ENCODE peak calls at places on chromosomes 11 and 22, in four cellular contexts. D is SK-N-SH, Q is esophagus muscularis mucosa, G is A549. H is an unnamed sample.

GRCh38 chr22:46004105-46004866 is 27.3 kb upstream of the WNT7B start:
- DNase-seq in D (no peak), Q (no peak), G (no peak), H (no peak)

GRCh38 chr22:36853407-36854099 is 7.3 kb upstream of the NCF4 start:
- DNase-seq in G (peak; percentile 22), D (peak; percentile 70), Q (no peak), H (peak; percentile 76)

GRCh38 chr11:45262900-45263299 is 23.2 kb downstream of the SYT13 start:
- DNase-seq in D (no peak), Q (no peak), G (no peak), H (peak; percentile 36)

GRCh38 chr11:58813693-58814092 is 30.8 kb downstream of the GLYATL2 start:
- DNase-seq in G (no peak), Q (no peak), D (no peak), H (no peak)

GRCh38 chr11:12175694-12176241 is 65.4 kb downstream of the MICAL2 start:
- DNase-seq in D (no peak), Q (no peak), G (peak; percentile 66), H (no peak)

GRCh38 chr11:45886816-45887520 is 1.5 kb downstream of the MAPK8IP1 start:
- DNase-seq in D (no peak), Q (no peak), G (no peak), H (no peak)

GRCh38 chr22:44486538-44486937 is 11.5 kb downstream of the RTL6 start:
- DNase-seq in Q (no peak), D (no peak), G (peak; percentile 30), H (no peak)

GRCh38 chr11:45045692-45046471 is 95.2 kb upstream of the TP53I11 start:
- DNase-seq in D (no peak), Q (no peak), G (peak; percentile 69), H (peak; percentile 28)

GRCh38 chr11:8253566-8253965 is 10.1 kb downstream of the LMO1 start:
- DNase-seq in G (no peak), Q (no peak), D (no peak), H (no peak)

GRCh38 chr11:123568367-123568870 is 86.0 kb downstream of the SCN3B start:
- DNase-seq in G (no peak), D (no peak), Q (no peak), H (no peak)

GRCh38 chr11:111419641-111420327 is 40.7 kb upstream of the POU2AF1 start:
- DNase-seq in D (no peak), Q (no peak), G (no peak), H (no peak)

GRCh38 chr11:126969865-126970479 is 30.6 kb downstream of the KIRREL3 start:
- DNase-seq in Q (no peak), G (no peak), D (peak; percentile 40), H (no peak)

GRCh38 chr11:45477588-45477987 is 187.8 kb downstream of the CHST1 start:
- DNase-seq in D (no peak), G (no peak), Q (no peak), H (no peak)

GRCh38 chr11:120108154-120108784 is 29.6 kb downstream of the TRIM29 start:
- DNase-seq in G (peak; percentile 84), D (peak; percentile 95), Q (no peak), H (peak; percentile 75)

GRCh38 chr11:6817668-6818067 is 18.2 kb upstream of the OR6A2 start:
- DNase-seq in Q (no peak), D (no peak), G (no peak), H (no peak)

GRCh38 chr22:26887456-26887855 is 230.1 kb downstream of the MIAT start:
- DNase-seq in D (no peak), Q (peak; percentile 70), G (no peak), H (no peak)

GRCh38 chr22:46079093-46079860 is 71.0 kb upstream of the PPARA start:
- DNase-seq in Q (no peak), D (no peak), G (no peak), H (peak; percentile 7)

GRCh38 chr22:24432059-24432853 is 4.9 kb downstream of the ADORA2A start:
- DNase-seq in D (peak; percentile 67), G (no peak), Q (no peak), H (peak; percentile 71)

GRCh38 chr11:75663808-75664207 is 5.0 kb downstream of the MAP6 start:
- DNase-seq in G (no peak), D (no peak), Q (no peak), H (no peak)

GRCh38 chr11:41879186-41879738 is 419.8 kb upstream of the LRRC4C start:
- DNase-seq in Q (no peak), D (no peak), G (no peak), H (no peak)

GRCh38 chr22:45994516-45995404 is 17.8 kb upstream of the WNT7B start:
- DNase-seq in Q (no peak), D (peak; percentile 88), G (peak; percentile 55), H (peak; percentile 83)

GRCh38 chr22:39818050-39818449 is 75.5 kb downstream of the ENTHD1 start:
- DNase-seq in Q (no peak), D (no peak), G (no peak), H (no peak)

GRCh38 chr11:69008774-69009440 is 4.1 kb downstream of the MRGPRF start:
- DNase-seq in G (peak; percentile 96), D (peak; percentile 60), Q (peak; percentile 96), H (peak; percentile 82)

GRCh38 chr22:29106839-29107238 is 34.0 kb downstream of the KREMEN1 start:
- DNase-seq in Q (no peak), G (no peak), D (no peak), H (no peak)

GRCh38 chr11:111438846-111439520 is 59.9 kb upstream of the POU2AF1 start:
- DNase-seq in G (no peak), D (no peak), Q (no peak), H (peak; percentile 50)

GRCh38 chr11:45087301-45087700 is 59.1 kb upstream of the PRDM11 start:
- DNase-seq in D (no peak), G (no peak), Q (no peak), H (no peak)

GRCh38 chr11:34567733-34568132 is 53.2 kb upstream of the EHF start:
- DNase-seq in G (no peak), Q (peak; percentile 88), D (no peak), H (no peak)

GRCh38 chr11:60500276-60500935 is 7.8 kb downstream of the MS4A12 start:
- DNase-seq in Q (no peak), G (no peak), D (no peak), H (no peak)

GRCh38 chr11:2210366-2211112 is 38.9 kb upstream of the TH start:
- DNase-seq in G (no peak), D (no peak), Q (no peak), H (peak; percentile 10)

GRCh38 chr11:105211806-105212531 is 72.4 kb upstream of the CARD18 start:
- DNase-seq in Q (no peak), G (no peak), D (no peak), H (no peak)

GRCh38 chr11:119422505-119423416 is at the start of gene THY1:
- DNase-seq in Q (no peak), D (peak; percentile 96), G (no peak), H (no peak)

GRCh38 chr11:69063671-69064260 is 15.0 kb downstream of the TPCN2 start:
- DNase-seq in Q (no peak), G (no peak), D (no peak), H (no peak)

DNA sequence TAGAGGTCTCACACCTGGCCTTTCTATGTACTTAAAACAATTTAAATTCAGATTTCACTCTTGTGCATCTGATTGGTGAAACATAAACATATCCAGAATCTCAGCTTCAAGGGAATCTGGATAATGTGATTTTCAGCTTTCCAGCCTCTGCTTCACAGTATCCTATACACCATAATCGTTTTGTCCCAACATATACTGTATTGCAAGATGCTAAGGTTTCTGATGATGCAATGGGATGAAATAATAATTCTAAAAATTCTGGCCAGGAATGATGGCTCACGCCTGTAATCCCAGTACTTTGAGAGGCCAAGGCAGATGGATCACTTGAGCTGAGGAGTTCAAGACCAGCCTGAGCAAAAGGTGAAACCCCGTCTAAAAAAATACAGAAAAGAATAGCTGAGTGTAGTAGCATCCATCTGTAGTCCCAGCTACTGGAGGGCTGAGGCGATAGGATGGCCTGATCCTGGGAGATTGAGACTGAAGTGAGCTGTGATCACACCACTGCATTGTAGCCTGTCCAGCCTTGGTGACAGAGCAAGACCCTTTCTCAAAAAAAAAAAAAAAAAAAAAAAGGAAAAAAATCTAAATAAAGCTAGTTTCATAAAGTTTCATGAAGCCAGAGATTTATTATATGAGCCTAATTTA is 41.0 kb upstream of the CTSC start:
- DNase-seq in G (no peak), Q (no peak), D (no peak), H (no peak)
- TF ChIP-seq EP300 in G (no peak), Q (no peak), D (no peak), H (no peak)

DNA sequence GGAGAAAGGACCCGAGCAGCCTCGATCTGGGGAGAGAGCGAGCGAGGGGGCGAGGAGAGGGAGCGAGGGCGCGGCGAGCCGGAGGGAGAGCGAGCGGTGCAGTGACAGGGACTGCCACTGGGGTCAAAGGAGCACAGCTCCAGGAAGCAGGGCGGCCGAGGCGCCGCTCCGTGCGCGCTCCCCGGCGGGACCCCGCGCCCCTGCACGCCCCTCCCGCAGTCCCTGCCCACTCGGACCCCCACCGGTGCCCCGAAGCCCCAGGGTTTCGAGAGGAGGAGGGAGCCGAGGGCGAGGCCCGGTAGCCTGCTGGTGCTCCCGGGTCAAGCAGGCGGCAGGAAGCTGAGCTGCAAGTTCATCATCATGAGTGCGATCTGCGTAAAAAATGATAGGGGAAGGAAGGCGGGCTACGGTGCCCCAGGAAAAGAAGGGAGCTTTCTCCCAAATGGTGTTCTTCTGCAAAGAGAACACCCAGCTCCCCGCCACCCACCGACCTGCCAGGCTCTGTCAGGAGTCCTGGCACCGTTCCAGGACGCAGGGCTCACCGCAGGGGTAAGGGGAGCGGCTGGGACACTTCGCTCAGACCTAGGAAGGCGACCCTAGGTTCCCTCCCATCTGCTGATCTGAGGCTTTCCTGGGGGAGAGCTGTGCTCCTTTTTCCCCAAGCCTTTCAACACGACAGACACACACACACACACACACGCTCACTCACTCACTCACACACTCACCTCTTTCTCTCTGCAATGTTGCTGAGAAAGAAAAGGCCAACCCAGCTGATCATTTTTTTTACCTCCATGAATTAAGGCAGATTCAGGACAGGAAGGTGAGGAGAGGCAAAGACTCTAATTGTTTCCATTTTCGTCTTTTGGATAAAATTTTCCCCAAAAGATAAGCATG is at the start of gene MPPED2:
- DNase-seq in D (peak; percentile 91), Q (no peak), G (peak; percentile 49), H (peak; percentile 25)
- H3K27ac ChIP-seq in D (no peak within 1 kb of the TSS), Q (peak within 1 kb of the TSS; percentile 89), G (peak within 1 kb of the TSS; percentile 30), H (peak within 1 kb of the TSS; percentile 89)

GRCh38 chr22:42180349-42180842 is 49.8 kb upstream of the CYP2D6 start:
- DNase-seq in G (no peak), Q (peak; percentile 92), D (no peak), H (peak; percentile 16)
- TF ChIP-seq EP300 in G (no peak), Q (no peak), D (no peak), H (no peak)

GRCh38 chr11:67031791-67032561 is 9.0 kb downstream of the SYT12 start:
- DNase-seq in G (no peak), Q (no peak), D (no peak), H (no peak)

GRCh38 chr11:67030976-67031375 is 8.0 kb downstream of the SYT12 start:
- DNase-seq in Q (no peak), G (no peak), D (no peak), H (no peak)

GRCh38 chr11:67032830-67033555 is 10.1 kb downstream of the SYT12 start:
- DNase-seq in D (no peak), G (peak; percentile 60), Q (no peak), H (no peak)

GRCh38 chr11:67034350-67034749 is 11.4 kb downstream of the SYT12 start:
- DNase-seq in Q (no peak), D (no peak), G (no peak), H (no peak)

DNA sequence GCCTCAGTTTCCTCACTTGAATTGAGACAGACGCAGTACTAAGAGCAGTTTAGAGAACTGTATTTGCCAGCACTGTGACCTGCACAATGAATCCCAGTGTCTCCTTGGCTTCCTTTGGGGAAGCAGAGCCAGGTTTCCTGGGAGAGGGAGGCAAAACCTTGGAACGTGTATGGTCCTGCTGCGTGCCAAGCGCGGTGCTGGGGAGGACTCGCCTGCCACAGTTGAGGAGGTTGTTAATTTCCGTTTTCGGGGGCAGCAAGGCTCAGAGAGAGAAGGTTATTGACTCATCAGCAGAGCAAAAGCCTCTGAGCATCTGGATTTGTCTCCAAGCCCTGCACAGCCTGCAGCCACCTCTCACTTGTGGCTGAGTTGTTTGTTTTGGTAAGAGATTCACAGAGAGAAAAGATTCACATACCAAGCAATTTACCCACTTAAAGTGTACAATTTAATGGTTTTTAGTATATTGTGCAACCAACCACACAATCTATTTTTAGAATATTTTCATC is 10.8 kb downstream of the SYT12 start:
- DNase-seq in G (no peak), D (no peak), Q (no peak), H (no peak)
- H3K27ac ChIP-seq in G (peak overlapping the region; percentile 74), D (peak overlapping the region; percentile 74), Q (no peak overlapping the region), H (no peak overlapping the region)